ENCODE peak calls at places on chromosomes 7 and 10, in eight cellular contexts. B, J, Y, H, S, R, E and C are unnamed samples. For H3K9me2, the result is how much of the 10 kb centered on the place peaks cover.

GRCh38 chr10:119370972-119371703 is 163.8 kb downstream of the GRK5 start:
- DNase-seq in B (no peak), J (no peak), Y (no peak), H (no peak), S (no peak), R (peak), E (no peak), C (no peak)

GRCh38 chr7:92717982-92718716 is 118.2 kb downstream of the CDK6 start:
- DNase-seq in B (no peak), J (peak), Y (peak), H (no peak), S (no peak), R (no peak), E (peak), C (no peak)

GRCh38 chr10:123354521-123354920 is 200.3 kb downstream of the BUB3 start:
- DNase-seq in B (no peak), J (no peak), Y (no peak), H (no peak), S (no peak), R (peak), E (no peak), C (no peak)

GRCh38 chr7:55639640-55640039 is 67.3 kb upstream of the VOPP1 start:
- DNase-seq in B (no peak), J (no peak), Y (no peak), H (no peak), S (no peak), R (no peak), E (no peak), C (no peak)

GRCh38 chr10:29648983-29649268 is 14.2 kb upstream of the SVIL start:
- DNase-seq in B (no peak), J (no peak), Y (no peak), H (no peak), S (peak), R (no peak), E (peak), C (no peak)

GRCh38 chr10:117757121-117757795 is 214.7 kb downstream of the EMX2 start:
- DNase-seq in B (no peak), J (no peak), Y (no peak), H (no peak), S (no peak), R (no peak), E (no peak), C (no peak)

GRCh38 chr7:50531401-50531906 is 33.8 kb downstream of the DDC start:
- DNase-seq in B (peak), J (no peak), Y (no peak), H (peak), S (peak), R (peak), E (peak), C (peak)

GRCh38 chr10:130042386-130042785 is 68.2 kb downstream of the C10orf143 start:
- DNase-seq in B (no peak), J (no peak), Y (no peak), H (no peak), S (no peak), R (no peak), E (no peak), C (no peak)

GRCh38 chr10:6460861-6461409 is 119.1 kb downstream of the PRKCQ start:
- DNase-seq in B (no peak), J (no peak), Y (no peak), H (no peak), S (no peak), R (no peak), E (no peak), C (no peak)

GRCh38 chr10:47451998-47452494 is 31.9 kb downstream of the ANXA8 start:
- DNase-seq in B (no peak), J (no peak), Y (no peak), H (no peak), S (no peak), R (no peak), E (no peak), C (no peak)

GRCh38 chr7:117014673-117015133 is 61.4 kb downstream of the ST7 start:
- DNase-seq in B (peak), J (no peak), Y (no peak), H (no peak), S (no peak), R (peak), E (no peak), C (peak)

GRCh38 chr7:98079891-98080653 is 26.6 kb upstream of the LMTK2 start:
- DNase-seq in B (no peak), J (no peak), Y (no peak), H (no peak), S (no peak), R (no peak), E (no peak), C (no peak)

GRCh38 chr10:73888514-73888913 is 14.2 kb upstream of the CAMK2G start:
- DNase-seq in B (no peak), J (no peak), Y (no peak), H (no peak), S (peak), R (no peak), E (peak), C (no peak)

GRCh38 chr10:121732676-121733445 is 134.6 kb upstream of the FGFR2 start:
- DNase-seq in B (peak), J (no peak), Y (no peak), H (no peak), S (no peak), R (no peak), E (no peak), C (no peak)

GRCh38 chr10:98295907-98296306 is 27.9 kb upstream of the LOXL4 start:
- DNase-seq in B (peak), J (no peak), Y (no peak), H (no peak), S (peak), R (peak), E (peak), C (no peak)

GRCh38 chr7:54560183-54560582 is 18.0 kb downstream of the VSTM2A start:
- DNase-seq in B (no peak), J (no peak), Y (no peak), H (no peak), S (peak), R (no peak), E (peak), C (no peak)

GRCh38 chr7:41110186-41110585 is 592.7 kb downstream of the INHBA start:
- DNase-seq in B (no peak), J (no peak), Y (no peak), H (no peak), S (peak), R (no peak), E (peak), C (no peak)

GRCh38 chr7:151847681-151848081 is 29.2 kb downstream of the PRKAG2 start:
- DNase-seq in B (no peak), J (no peak), Y (no peak), H (no peak), S (no peak), R (no peak), E (no peak), C (no peak)

GRCh38 chr10:125788156-125789034 is 12.8 kb upstream of the MMP21 start:
- DNase-seq in B (no peak), J (peak), Y (peak), H (no peak), S (no peak), R (no peak), E (peak), C (no peak)

GRCh38 chr7:28939367-28939766 is 18.8 kb downstream of the TRIL start:
- DNase-seq in B (no peak), J (no peak), Y (no peak), H (no peak), S (no peak), R (no peak), E (no peak), C (no peak)

GRCh38 chr7:131249003-131249402 is 78.7 kb upstream of the MKLN1 start:
- DNase-seq in B (no peak), J (no peak), Y (no peak), H (no peak), S (peak), R (no peak), E (peak), C (peak)

GRCh38 chr10:22247636-22248035 is 29.8 kb upstream of the EBLN1 start:
- DNase-seq in B (no peak), J (no peak), Y (no peak), H (no peak), S (no peak), R (no peak), E (peak), C (no peak)

GRCh38 chr10:83357627-83358026 is 781.7 kb upstream of the GHITM start:
- DNase-seq in B (no peak), J (no peak), Y (no peak), H (no peak), S (no peak), R (no peak), E (no peak), C (no peak)

GRCh38 chr7:120833551-120833950 is 24.4 kb downstream of the TSPAN12 start:
- DNase-seq in B (no peak), J (no peak), Y (no peak), H (no peak), S (no peak), R (no peak), E (peak), C (no peak)

GRCh38 chr7:13467111-13467547 is 522.3 kb downstream of the ETV1 start:
- DNase-seq in B (no peak), J (no peak), Y (no peak), H (no peak), S (no peak), R (peak), E (no peak), C (no peak)

GRCh38 chr7:101898019-101898575 is 80.7 kb downstream of the CUX1 start:
- DNase-seq in B (no peak), J (no peak), Y (no peak), H (no peak), S (no peak), R (no peak), E (no peak), C (no peak)

GRCh38 chr10:17527530-17528146 is 73.2 kb upstream of the ST8SIA6 start:
- DNase-seq in B (peak), J (no peak), Y (no peak), H (no peak), S (peak), R (no peak), E (peak), C (no peak)

GRCh38 chr10:61176428-61176827 is 232.4 kb upstream of the RHOBTB1 start:
- DNase-seq in B (no peak), J (no peak), Y (no peak), H (no peak), S (no peak), R (no peak), E (no peak), C (no peak)

GRCh38 chr7:89335490-89335889 is 540.0 kb upstream of the TEX47 start:
- DNase-seq in B (peak), J (no peak), Y (no peak), H (no peak), S (no peak), R (no peak), E (no peak), C (no peak)

GRCh38 chr10:94279835-94280709 is 82.7 kb downstream of the NOC3L start:
- DNase-seq in B (peak), J (peak), Y (peak), H (peak), S (no peak), R (peak), E (peak), C (peak)

GRCh38 chr10:72337039-72337629 is 17.6 kb downstream of the DNAJB12 start:
- DNase-seq in B (peak), J (peak), Y (peak), H (no peak), S (peak), R (peak), E (peak), C (peak)

GRCh38 chr10:71840177-71840711 is 10.8 kb downstream of the PSAP start:
- DNase-seq in B (peak), J (no peak), Y (no peak), H (no peak), S (peak), R (peak), E (peak), C (peak)

GRCh38 chr7:47726047-47726726 is 144.3 kb upstream of the TNS3 start:
- DNase-seq in B (no peak), J (no peak), Y (no peak), H (no peak), S (no peak), R (peak), E (no peak), C (no peak)

GRCh38 chr10:94042001-94042813 is 48.5 kb downstream of the PLCE1 start:
- DNase-seq in B (peak), J (no peak), Y (no peak), H (peak), S (peak), R (no peak), E (peak), C (peak)

GRCh38 chr7:38907066-38907465 is 1.9 kb downstream of the VPS41 start:
- DNase-seq in B (no peak), J (no peak), Y (no peak), H (no peak), S (no peak), R (no peak), E (no peak), C (no peak)

GRCh38 chr10:11547111-11547625 is 64.3 kb downstream of the USP6NL start:
- DNase-seq in B (no peak), J (no peak), Y (no peak), H (no peak), S (no peak), R (no peak), E (peak), C (no peak)

GRCh38 chr7:55481126-55481525 is 91.2 kb downstream of the VOPP1 start:
- DNase-seq in B (no peak), J (no peak), Y (no peak), H (no peak), S (no peak), R (no peak), E (no peak), C (no peak)

GRCh38 chr7:158135931-158136330 is 451.7 kb downstream of the PTPRN2 start:
- DNase-seq in B (no peak), J (no peak), Y (no peak), H (no peak), S (no peak), R (no peak), E (no peak), C (no peak)
- H3K9me2 ChIP-seq in B (under half), J (under half), Y (under half), H (under half), S (under half), R (under half), E (under half), C (under half)

GRCh38 chr7:145884716-145885514 is 231.7 kb upstream of the CNTNAP2 start:
- DNase-seq in B (no peak), J (peak), Y (no peak), H (no peak), S (no peak), R (no peak), E (no peak), C (no peak)
- TF ChIP-seq CTCF in B (no peak), J (peak), Y (no peak), H (no peak), S (no peak), R (no peak), E (peak), C (no peak)

GRCh38 chr7:79782256-79782655 is 328.8 kb upstream of the MAGI2 start:
- DNase-seq in B (no peak), J (no peak), Y (no peak), H (no peak), S (no peak), R (no peak), E (no peak), C (no peak)

GRCh38 chr7:79786187-79786586 is 332.7 kb upstream of the MAGI2 start:
- DNase-seq in B (no peak), J (no peak), Y (no peak), H (no peak), S (no peak), R (no peak), E (no peak), C (peak)

GRCh38 chr7:79785556-79785955 is 332.1 kb upstream of the MAGI2 start:
- DNase-seq in B (no peak), J (no peak), Y (no peak), H (no peak), S (no peak), R (no peak), E (no peak), C (no peak)

GRCh38 chr7:79781716-79782115 is 328.2 kb upstream of the MAGI2 start:
- DNase-seq in B (no peak), J (no peak), Y (no peak), H (no peak), S (no peak), R (peak), E (no peak), C (peak)

GRCh38 chr7:79782906-79783305 is 329.4 kb upstream of the MAGI2 start:
- DNase-seq in B (no peak), J (no peak), Y (no peak), H (no peak), S (no peak), R (no peak), E (no peak), C (no peak)
- H3K9me2 ChIP-seq in B (under half), J (under half), Y (under half), H (under half), S (under half), R (under half), E (under half), C (under half)

GRCh38 chr10:79129361-79129997 is 60.7 kb downstream of the ZMIZ1 start:
- DNase-seq in B (peak), J (no peak), Y (no peak), H (no peak), S (no peak), R (peak), E (peak), C (peak)
- TF ChIP-seq CTCF in B (peak), J (no peak), Y (no peak), H (no peak), S (no peak), R (peak), E (peak), C (no peak)

DNA sequence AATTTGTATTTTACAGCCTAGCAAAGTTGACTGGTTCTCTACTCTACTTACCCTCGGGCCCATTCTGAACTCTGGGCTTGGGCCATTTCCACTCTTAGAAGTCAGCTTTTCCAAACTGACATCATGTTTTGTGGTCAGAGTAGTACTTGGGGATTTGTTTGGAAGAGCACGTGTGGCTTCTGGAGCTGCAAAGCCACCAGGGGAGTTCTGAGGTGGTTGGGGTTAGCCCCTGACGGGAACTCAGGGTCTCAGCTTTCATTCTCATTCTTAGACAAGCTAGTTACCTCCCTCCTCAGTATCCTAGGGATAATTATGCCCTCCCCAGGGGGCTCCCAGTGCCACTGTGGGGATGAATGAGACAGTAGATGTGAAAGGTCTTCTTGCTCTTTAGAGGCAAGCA is 647.7 kb upstream of the GALNT17 start:
- DNase-seq in B (no peak), J (no peak), Y (no peak), H (no peak), S (no peak), R (no peak), E (no peak), C (no peak)
- H3K9me2 ChIP-seq in B (under half), J (under half), Y (under half), H (under half), S (under half), R (under half), E (under half), C (under half)

GRCh38 chr10:87659571-87660483 is at the start of gene PAPSS2:
- DNase-seq in B (peak), J (no peak), Y (no peak), H (no peak), S (no peak), R (peak), E (peak), C (peak)
- TF ChIP-seq CTCF in B (no peak), J (no peak), Y (no peak), H (no peak), S (no peak), R (peak), E (no peak), C (peak)

DNA sequence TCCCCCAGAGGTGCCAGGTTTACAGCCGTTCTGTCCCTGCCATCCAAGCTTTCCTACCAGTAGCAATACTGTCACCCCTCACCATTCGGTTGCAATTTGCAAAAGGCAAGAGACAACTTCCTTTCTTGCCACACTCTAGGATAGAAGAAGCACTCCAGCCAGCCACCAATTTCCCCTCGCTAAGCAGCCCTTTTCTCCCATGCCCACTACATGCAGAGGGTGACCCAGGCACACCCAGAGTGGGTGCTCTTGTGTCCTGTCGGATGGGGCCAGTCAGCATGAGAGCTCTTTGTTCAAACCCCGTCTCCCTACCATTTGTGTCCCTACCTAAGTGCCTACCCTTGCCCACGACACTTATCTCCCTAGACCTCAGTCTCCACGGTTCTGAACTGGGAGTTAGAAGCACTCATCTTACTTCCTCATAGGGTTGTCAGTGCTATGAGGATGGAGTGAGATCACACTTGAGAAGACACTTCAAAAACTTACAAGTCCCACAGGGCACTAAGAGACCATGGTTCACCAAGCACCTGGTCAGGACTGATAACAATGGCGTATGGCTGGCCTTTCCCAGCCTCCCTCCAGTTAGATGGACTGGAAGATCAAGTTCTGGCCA is 43.3 kb downstream of the KCNMA1 start:
- DNase-seq in B (no peak), J (no peak), Y (no peak), H (no peak), S (no peak), R (no peak), E (no peak), C (no peak)
- H3K9me2 ChIP-seq in B (under half), J (under half), Y (under half), H (under half), S (under half), R (under half), E (under half), C (under half)